ENCODE peak calls at places on chromosome 21, in seven cellular contexts. E, N, U, F, Z, H and J are unnamed samples.

GRCh38 chr21:38422067-38422466 is 76.2 kb downstream of the ERG start:
- DNase-seq in U (no peak), N (no peak), Z (no peak), F (no peak), E (no peak), H (peak; percentile 87), J (peak; percentile 91)

GRCh38 chr21:16309250-16309971 is 579.6 kb downstream of the USP25 start:
- DNase-seq in Z (no peak), E (no peak), U (no peak), H (no peak), F (peak; percentile 19), N (no peak), J (no peak)

GRCh38 chr21:15141236-15141970 is 76.6 kb upstream of the NRIP1 start:
- DNase-seq in Z (no peak), U (no peak), N (no peak), E (no peak), F (no peak), H (no peak), J (no peak)

GRCh38 chr21:29177800-29178199 is 47.4 kb downstream of the MAP3K7CL start:
- DNase-seq in N (no peak), F (no peak), U (no peak), Z (no peak), E (no peak), H (no peak), J (no peak)

GRCh38 chr21:37800496-37801061 is 115.7 kb downstream of the KCNJ6 start:
- DNase-seq in U (no peak), Z (no peak), H (no peak), N (no peak), F (no peak), E (no peak), J (no peak)

GRCh38 chr21:41523175-41523574 is 15.2 kb upstream of the TMPRSS2 start:
- DNase-seq in Z (no peak), F (no peak), H (no peak), E (no peak), N (no peak), U (no peak), J (no peak)

GRCh38 chr21:33937931-33938339 is 22.3 kb upstream of the ATP5PO start:
- DNase-seq in N (no peak), U (no peak), H (no peak), Z (no peak), E (no peak), F (no peak), J (no peak)

GRCh38 chr21:32315511-32316362 is 17.1 kb downstream of the MRAP start:
- DNase-seq in U (no peak), Z (no peak), E (no peak), N (no peak), H (no peak), F (no peak), J (no peak)

GRCh38 chr21:33202464-33203363 is 27.0 kb upstream of the IFNAR2 start:
- DNase-seq in N (no peak), H (no peak), F (no peak), Z (no peak), E (no peak), U (no peak), J (no peak)

GRCh38 chr21:29481641-29482040 is 182.9 kb downstream of the BACH1 start:
- DNase-seq in U (no peak), Z (no peak), F (no peak), N (peak; percentile 52), E (no peak), H (no peak), J (no peak)

GRCh38 chr21:26421724-26422123 is 151.4 kb downstream of the CYYR1 start:
- DNase-seq in N (no peak), E (no peak), U (no peak), Z (no peak), H (no peak), F (no peak), J (no peak)

GRCh38 chr21:46626536-46627302 is 8.8 kb upstream of the PRMT2 start:
- DNase-seq in Z (no peak), N (no peak), H (no peak), F (no peak), E (no peak), U (no peak), J (no peak)

GRCh38 chr21:37566790-37567725 is 200.5 kb downstream of the DYRK1A start:
- DNase-seq in E (no peak), U (no peak), Z (no peak), H (no peak), F (no peak), N (no peak), J (no peak)

GRCh38 chr21:31557956-31558838 is 101.3 kb upstream of the SOD1 start:
- DNase-seq in Z (no peak), F (peak; percentile 7), U (peak; percentile 38), E (peak; percentile 31), N (no peak), H (peak; percentile 78), J (peak; percentile 81)

GRCh38 chr21:42043201-42043895 is 27.8 kb upstream of the UMODL1 start:
- DNase-seq in E (no peak), U (no peak), F (no peak), N (no peak), H (no peak), Z (no peak), J (no peak)

GRCh38 chr21:45227735-45228134 is 60.0 kb downstream of the POFUT2 start:
- DNase-seq in F (no peak), U (no peak), N (no peak), Z (no peak), E (no peak), H (no peak), J (no peak)

GRCh38 chr21:16239659-16240265 is 510.0 kb downstream of the USP25 start:
- DNase-seq in N (no peak), F (no peak), E (no peak), U (no peak), Z (no peak), H (no peak), J (no peak)

GRCh38 chr21:42047821-42048613 is 23.1 kb upstream of the UMODL1 start:
- DNase-seq in Z (no peak), H (no peak), U (no peak), F (peak; percentile 94), E (no peak), N (peak; percentile 91), J (no peak)

GRCh38 chr21:34088752-34089151 is 15.4 kb downstream of the MRPS6 start:
- DNase-seq in N (no peak), E (no peak), Z (no peak), U (no peak), F (no peak), H (no peak), J (no peak)

GRCh38 chr21:29378814-29379213 is 80.1 kb downstream of the BACH1 start:
- DNase-seq in H (no peak), F (peak; percentile 7), Z (no peak), U (no peak), N (peak; percentile 69), E (no peak), J (no peak)

GRCh38 chr21:33541105-33541711 is 709 bp downstream of the GART start:
- DNase-seq in H (no peak), U (no peak), N (peak; percentile 18), F (no peak), E (no peak), Z (no peak), J (peak; percentile 69)

GRCh38 chr21:45011911-45012660 is 62.3 kb upstream of the ADARB1 start:
- DNase-seq in N (peak; percentile 82), H (peak; percentile 100), F (peak; percentile 88), U (no peak), Z (no peak), E (no peak), J (peak; percentile 96)

GRCh38 chr21:15627823-15628222 is 102.0 kb upstream of the USP25 start:
- DNase-seq in F (no peak), U (no peak), Z (no peak), H (no peak), N (no peak), E (no peak), J (peak; percentile 70)

GRCh38 chr21:37868896-37869295 is 47.4 kb downstream of the KCNJ6 start:
- DNase-seq in Z (no peak), F (peak; percentile 56), U (no peak), N (no peak), H (no peak), E (no peak), J (no peak)

GRCh38 chr21:15850645-15851044 is 120.9 kb downstream of the USP25 start:
- DNase-seq in N (peak; percentile 69), U (no peak), H (no peak), Z (no peak), F (peak; percentile 43), E (no peak), J (no peak)

GRCh38 chr21:41480086-41480690 is 27.8 kb downstream of the TMPRSS2 start:
- DNase-seq in E (no peak), N (no peak), Z (no peak), H (no peak), U (no peak), F (no peak), J (no peak)

GRCh38 chr21:44084496-44085241 is 22.5 kb upstream of the PWP2 start:
- DNase-seq in F (no peak), E (no peak), U (no peak), N (no peak), Z (no peak), H (peak; percentile 4), J (no peak)

GRCh38 chr21:31140025-31140424 is 101.7 kb upstream of the KRTAP19-8 start:
- DNase-seq in N (no peak), E (no peak), H (no peak), F (no peak), U (no peak), Z (no peak), J (no peak)

GRCh38 chr21:35511298-35512162 is 462.4 kb upstream of the RUNX1 start:
- DNase-seq in N (peak; percentile 52), H (no peak), E (no peak), U (no peak), F (peak; percentile 68), Z (no peak), J (no peak)

GRCh38 chr21:26140185-26140584 is 30.4 kb downstream of the APP start:
- DNase-seq in U (no peak), E (no peak), N (peak; percentile 98), F (peak; percentile 99), Z (no peak), H (no peak), J (peak; percentile 44)

GRCh38 chr21:25370311-25370744 is 237.0 kb downstream of the MRPL39 start:
- DNase-seq in N (peak; percentile 92), E (no peak), F (peak; percentile 98), Z (no peak), U (no peak), H (no peak), J (no peak)

GRCh38 chr21:34807146-34807880 is 138.5 kb downstream of the CLIC6 start:
- DNase-seq in E (peak; percentile 5), F (peak; percentile 98), H (no peak), N (peak; percentile 93), U (no peak), Z (peak; percentile 37), J (no peak)

GRCh38 chr21:37631319-37632117 is 264.9 kb downstream of the DYRK1A start:
- DNase-seq in F (no peak), H (no peak), U (no peak), N (no peak), E (no peak), Z (no peak), J (no peak)

GRCh38 chr21:42156690-42157605 is 62.0 kb upstream of the ABCG1 start:
- DNase-seq in H (peak; percentile 81), N (no peak), F (no peak), U (no peak), Z (no peak), E (no peak), J (peak; percentile 80)

GRCh38 chr21:44537930-44538911 is 1.8 kb downstream of the KRTAP10-1 start:
- DNase-seq in E (no peak), F (no peak), U (no peak), H (peak; percentile 17), N (no peak), Z (no peak), J (no peak)

GRCh38 chr21:45019076-45019886 is 55.1 kb upstream of the ADARB1 start:
- DNase-seq in U (no peak), F (peak; percentile 54), Z (no peak), E (no peak), N (no peak), H (no peak), J (no peak)

GRCh38 chr21:45299864-45300785 is 12.4 kb upstream of the POFUT2 start:
- DNase-seq in E (no peak), N (no peak), F (peak; percentile 92), H (no peak), Z (no peak), U (no peak), J (no peak)